ENCODE peak calls at places on chromosomes 6 and 20, in five cellular contexts. P, J, Z, V and X are unnamed samples.
A peak's percentile ranks its signal among the peaks of the same experiment; 100 is the strongest.

GRCh38 chr20:6623989-6624388 is 143.5 kb upstream of the BMP2 start:
- DNase-seq in P (no peak), Z (no peak), V (no peak), J (no peak), X (no peak)

GRCh38 chr6:107554918-107555317 is 65.0 kb downstream of the SOBP start:
- DNase-seq in V (no peak), Z (no peak), J (no peak), P (no peak), X (no peak)

GRCh38 chr20:54649511-54649962 is 174.1 kb downstream of the DOK5 start:
- DNase-seq in P (no peak), Z (peak; percentile 92), V (peak; percentile 62), J (peak; percentile 86), X (peak; percentile 30)

GRCh38 chr6:107819217-107819616 is 4.9 kb downstream of the SCML4 start:
- DNase-seq in J (no peak), V (no peak), Z (no peak), P (no peak), X (no peak)

GRCh38 chr6:10904015-10904414 is 17.2 kb downstream of the SYCP2L start:
- DNase-seq in Z (no peak), P (no peak), V (no peak), J (no peak), X (no peak)

GRCh38 chr20:36018208-36018988 is 50.0 kb downstream of the CNBD2 start:
- DNase-seq in Z (no peak), P (no peak), J (no peak), V (no peak), X (no peak)

GRCh38 chr20:17635846-17636245 is 46.2 kb downstream of the RRBP1 start:
- DNase-seq in V (no peak), J (no peak), P (no peak), Z (no peak), X (no peak)

GRCh38 chr6:33914519-33915120 is 110.8 kb upstream of the MLN start:
- DNase-seq in V (no peak), P (no peak), Z (no peak), J (peak; percentile 79), X (no peak)

GRCh38 chr6:133817460-133818047 is 71.4 kb upstream of the TCF21 start:
- DNase-seq in P (peak; percentile 2), J (peak; percentile 62), Z (no peak), V (peak; percentile 8), X (peak; percentile 9)

GRCh38 chr6:24909281-24910216 is 26.2 kb downstream of the RIPOR2 start:
- DNase-seq in J (no peak), V (no peak), P (no peak), Z (no peak), X (no peak)

GRCh38 chr20:38198238-38198861 is 33.3 kb upstream of the TGM2 start:
- DNase-seq in V (no peak), J (peak; percentile 22), P (no peak), Z (no peak), X (no peak)

GRCh38 chr20:22862645-22863230 is 172.4 kb upstream of the SSTR4 start:
- DNase-seq in J (no peak), V (no peak), P (no peak), Z (no peak), X (no peak)

GRCh38 chr6:35754452-35755321 is 17.9 kb downstream of the ARMC12 start:
- DNase-seq in V (no peak), J (no peak), P (no peak), Z (no peak), X (no peak)

GRCh38 chr6:138970159-138970558 is 17.9 kb downstream of the REPS1 start:
- DNase-seq in Z (no peak), V (no peak), J (no peak), P (no peak), X (no peak)

GRCh38 chr6:16244446-16244845 is 6.1 kb downstream of the GMPR start:
- DNase-seq in J (no peak), P (no peak), V (no peak), Z (peak; percentile 73), X (no peak)

GRCh38 chr6:154509421-154510143 is 903 bp downstream of the CNKSR3 start:
- DNase-seq in P (peak; percentile 15), Z (peak; percentile 37), J (peak; percentile 51), V (no peak), X (peak; percentile 21)

GRCh38 chr6:113047148-113047547 is 700.0 kb downstream of the RFPL4B start:
- DNase-seq in J (no peak), Z (no peak), V (no peak), P (no peak), X (no peak)

GRCh38 chr6:41449399-41450245 is 96.6 kb upstream of the FOXP4 start:
- DNase-seq in Z (peak; percentile 95), J (peak; percentile 92), P (no peak), V (no peak), X (no peak)

GRCh38 chr6:139406577-139407343 is 32.3 kb upstream of the CITED2 start:
- DNase-seq in Z (no peak), V (no peak), J (no peak), P (no peak), X (no peak)

GRCh38 chr6:77034161-77034560 is 429.1 kb downstream of the HTR1B start:
- DNase-seq in P (no peak), Z (no peak), J (no peak), V (no peak), X (no peak)

GRCh38 chr20:5095454-5095853 is 24.3 kb downstream of the PCNA start:
- DNase-seq in P (no peak), V (no peak), Z (no peak), J (no peak), X (no peak)

GRCh38 chr20:35478804-35479472 is 23.5 kb downstream of the CEP250 start:
- DNase-seq in Z (no peak), J (peak; percentile 79), P (no peak), V (no peak), X (peak; percentile 34)

GRCh38 chr6:33591633-33592032 is 11.6 kb upstream of the BAK1 start:
- DNase-seq in P (no peak), J (no peak), V (no peak), Z (no peak), X (no peak)

GRCh38 chr6:29955783-29956182 is 13.5 kb downstream of the HLA-A start:
- DNase-seq in J (no peak), V (no peak), P (no peak), Z (no peak), X (no peak)

GRCh38 chr6:135002229-135002844 is 52.3 kb downstream of the HBS1L start:
- DNase-seq in P (no peak), V (peak; percentile 4), Z (no peak), J (no peak), X (no peak)

GRCh38 chr6:4105980-4106536 is 27.1 kb upstream of the FAM217A start:
- DNase-seq in Z (no peak), J (no peak), P (no peak), V (no peak), X (no peak)
- TF ChIP-seq POLR2A in Z (no peak), J (no peak), P (no peak), V (no peak), X (no peak)

GRCh38 chr6:116370717-116371383 is at the start of gene DSE:
- DNase-seq in P (peak; percentile 71), V (no peak), Z (peak; percentile 67), J (peak; percentile 90), X (peak; percentile 65)
- TF ChIP-seq POLR2A in P (peak; percentile 72), V (no peak), Z (no peak), J (peak; percentile 46), X (peak; percentile 57)

DNA sequence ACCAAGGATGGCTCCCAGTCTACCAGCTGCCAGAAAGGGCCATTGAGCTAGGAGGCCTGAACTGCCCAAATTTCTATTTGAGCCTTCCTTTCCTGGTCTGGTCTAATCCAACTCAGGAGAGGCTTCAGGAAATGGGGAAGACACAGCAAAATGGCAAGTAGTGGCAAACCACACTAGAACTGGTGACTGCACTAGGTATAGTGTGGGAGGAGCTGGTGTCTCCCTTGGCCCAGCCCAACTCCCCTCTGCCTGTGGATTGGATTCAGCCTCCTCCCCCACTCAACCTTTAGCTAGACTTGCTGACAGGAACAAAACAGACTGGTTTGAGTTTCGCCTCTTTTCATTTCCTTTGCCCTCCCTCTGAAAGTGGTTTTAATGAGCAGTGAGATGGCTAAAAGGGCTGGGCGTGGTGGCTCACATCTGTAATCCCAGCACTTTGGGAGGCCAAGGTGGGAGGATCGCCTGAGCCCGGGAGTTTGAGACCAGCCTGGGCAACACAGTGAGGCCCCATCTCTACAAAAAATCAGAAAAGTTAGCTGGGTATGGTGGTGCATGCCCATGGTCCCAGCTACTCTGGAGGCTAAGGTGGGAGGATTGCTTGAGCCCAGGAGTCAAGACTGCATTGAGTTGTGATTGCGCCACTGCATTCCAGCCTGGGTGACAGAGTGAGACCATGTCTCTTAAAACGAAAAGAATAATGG is 17.5 kb downstream of the MRPS18A start:
- DNase-seq in J (no peak), P (no peak), V (no peak), Z (no peak), X (no peak)
- TF ChIP-seq POLR2A in J (no peak), P (no peak), V (no peak), Z (no peak), X (no peak)

DNA sequence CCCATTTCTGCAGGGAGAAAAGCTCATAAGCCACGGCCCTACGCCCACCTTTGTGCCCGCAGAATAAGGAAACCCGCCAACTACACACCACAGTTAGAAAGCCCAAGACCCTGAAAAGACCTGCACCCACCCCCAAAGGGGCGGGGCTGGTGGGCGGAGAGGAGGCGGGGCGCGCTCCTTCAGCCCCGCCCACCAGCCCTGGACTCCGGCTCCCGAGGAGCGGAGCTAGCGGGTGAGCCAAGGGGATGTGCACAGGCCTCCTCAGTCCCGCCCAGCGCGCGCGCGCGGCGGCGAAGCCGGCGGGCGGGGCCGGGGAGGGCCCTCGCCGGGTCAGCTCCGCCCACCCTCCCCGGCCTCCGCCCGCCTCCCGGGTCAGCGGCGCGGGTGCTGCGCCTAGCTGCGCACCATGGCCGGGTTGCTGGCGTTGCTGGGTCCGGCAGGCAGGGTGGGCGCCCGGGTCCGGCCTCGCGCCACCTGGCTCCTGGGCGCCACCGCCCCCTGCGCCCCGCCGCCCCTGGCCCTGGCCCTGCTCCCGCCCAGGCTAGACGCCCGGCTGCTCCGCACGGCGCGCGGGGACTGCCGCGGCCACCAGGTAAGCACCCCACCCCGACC is at the start of gene FAM210B:
- DNase-seq in P (peak; percentile 96), V (peak; percentile 73), J (peak; percentile 93), Z (peak; percentile 88), X (peak; percentile 98)
- TF ChIP-seq POLR2A in P (no peak), V (no peak), J (no peak), Z (no peak), X (no peak)

DNA sequence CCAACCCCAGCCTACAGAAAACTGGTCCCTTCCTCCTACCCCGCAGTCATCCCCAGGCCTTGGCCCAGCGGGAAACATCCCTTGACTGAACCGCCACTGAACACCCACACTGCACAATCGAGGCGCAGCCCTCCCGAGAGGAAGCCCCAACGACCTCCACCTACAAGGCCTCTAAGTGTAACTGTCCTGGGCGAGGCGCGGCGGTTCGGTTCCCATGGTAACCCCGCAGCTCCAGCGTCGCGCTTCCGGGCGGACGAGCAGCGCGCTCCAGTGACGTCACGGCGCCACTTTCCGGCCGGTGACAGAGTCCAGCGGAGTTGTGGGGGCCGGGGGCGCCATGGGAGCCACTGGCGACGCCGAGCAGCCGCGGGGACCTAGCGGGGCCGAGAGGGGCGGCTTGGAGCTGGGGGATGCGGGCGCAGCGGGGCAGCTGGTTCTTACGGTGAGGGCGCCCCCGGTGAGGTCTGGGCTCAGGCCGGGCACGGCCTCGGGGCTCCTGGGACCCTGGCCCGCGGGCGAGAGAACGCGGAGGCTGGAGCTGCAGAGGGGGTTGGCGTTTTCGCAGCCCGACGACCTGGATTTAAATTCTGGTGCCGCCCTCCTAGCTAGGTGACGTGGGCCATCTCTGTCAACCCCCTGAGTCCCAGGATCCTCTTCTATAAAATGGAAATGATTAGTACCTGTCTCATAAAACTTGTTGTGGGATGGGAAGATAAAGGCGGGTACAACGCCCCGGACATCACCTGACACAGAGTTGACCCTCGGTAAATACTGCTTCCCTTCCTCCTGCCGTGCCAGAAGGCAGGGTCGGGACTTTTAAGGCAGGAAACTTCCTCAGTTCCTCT is at the start of the genes DNTTIP1 and WFDC3:
- DNase-seq in Z (peak; percentile 92), P (peak; percentile 85), J (peak; percentile 96), V (peak; percentile 80), X (peak; percentile 86)
- TF ChIP-seq POLR2A in Z (no peak), P (peak; percentile 69), J (peak; percentile 86), V (peak; percentile 49), X (no peak)